ENCODE peak calls at places on chromosomes 7 and 10, in four cellular contexts. D is K562, K is left ventricle myocardium inferior, Z is tibial artery. S is an unnamed sample.

GRCh38 chr7:2120251-2120660 is 112.5 kb downstream of the MAD1L1 start:
- DNase-seq in D (no peak), K (no peak), Z (no peak), S (no peak)

GRCh38 chr10:127151981-127152699 is 44.3 kb downstream of the INSYN2A start:
- DNase-seq in D (no peak), Z (no peak), K (no peak), S (no peak)

GRCh38 chr10:31660301-31660700 is 268.3 kb downstream of the ARHGAP12 start:
- DNase-seq in K (no peak), D (no peak), Z (no peak), S (no peak)

GRCh38 chr10:57898231-57898630 is 369.5 kb downstream of the IPMK start:
- DNase-seq in K (no peak), Z (no peak), D (no peak), S (no peak)

GRCh38 chr7:146002431-146003078 is 114.0 kb upstream of the CNTNAP2 start:
- DNase-seq in D (no peak), Z (no peak), K (no peak), S (no peak)

GRCh38 chr7:44292418-44292817 is 33.0 kb downstream of the CAMK2B start:
- DNase-seq in D (no peak), Z (peak), K (no peak), S (no peak)

GRCh38 chr10:96840841-96841518 is 8.9 kb downstream of the LCOR start:
- DNase-seq in D (no peak), Z (no peak), K (no peak), S (no peak)

GRCh38 chr10:124686707-124687376 is 57.3 kb downstream of the FAM53B start:
- DNase-seq in D (no peak), Z (peak), K (peak), S (no peak)

GRCh38 chr7:69603937-69604494 is 5.7 kb downstream of the AUTS2 start:
- DNase-seq in D (no peak), K (no peak), Z (no peak), S (no peak)

DNA sequence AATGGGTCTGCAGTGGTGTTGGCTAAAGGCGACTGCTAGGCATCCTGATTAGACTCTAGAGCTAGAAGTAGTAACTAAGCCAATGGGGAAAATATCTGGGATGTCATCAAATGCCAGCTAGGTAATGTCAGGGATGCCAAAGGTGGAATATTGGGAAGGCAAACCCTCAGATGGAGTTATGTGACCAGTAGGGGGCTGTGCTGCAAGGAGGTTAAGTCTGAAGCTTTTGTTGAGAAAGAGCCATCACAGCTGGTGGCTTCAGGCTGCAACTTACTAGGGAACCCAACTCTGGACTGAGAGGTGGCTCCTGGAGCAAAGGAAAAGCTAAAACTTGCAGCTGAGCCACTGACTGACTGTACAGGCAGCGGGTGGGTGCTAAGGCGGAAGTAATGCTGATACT is 576.9 kb upstream of the GHITM start:
- DNase-seq in K (no peak), D (no peak), Z (no peak), S (no peak)
- TF ChIP-seq CTCF in K (no peak), D (no peak), Z (no peak), S (no peak)

GRCh38 chr10:98012654-98013053 is 17.8 kb downstream of the CRTAC1 start:
- DNase-seq in K (no peak), D (no peak), Z (no peak), S (no peak)

GRCh38 chr10:98010939-98011685 is 19.3 kb downstream of the CRTAC1 start:
- DNase-seq in D (no peak), K (no peak), Z (no peak), S (no peak)

GRCh38 chr10:98013776-98014175 is 16.6 kb downstream of the CRTAC1 start:
- DNase-seq in K (no peak), D (no peak), Z (no peak), S (no peak)

GRCh38 chr10:98016781-98017475 is 13.5 kb downstream of the CRTAC1 start:
- DNase-seq in K (no peak), Z (no peak), D (no peak), S (no peak)

DNA sequence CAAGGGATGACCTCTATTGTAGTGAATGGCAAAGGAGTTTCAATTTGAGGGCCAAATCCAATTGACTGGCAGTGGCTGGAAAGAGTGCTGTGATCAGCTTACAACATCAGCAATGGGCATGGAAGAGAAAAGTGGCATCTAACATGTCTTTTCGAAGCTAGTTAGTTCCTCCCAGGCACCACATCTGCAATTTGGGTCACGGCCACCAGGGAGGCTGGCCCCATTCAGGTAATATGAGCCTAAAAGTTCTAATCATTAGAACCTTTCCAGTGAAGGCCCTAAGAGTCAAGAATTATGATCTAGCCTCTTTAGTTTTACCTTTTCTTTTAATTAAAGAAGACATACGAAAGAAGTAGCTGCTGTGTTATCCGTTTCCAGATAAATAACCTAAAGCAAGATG is 17.3 kb downstream of the CRTAC1 start:
- DNase-seq in K (no peak), D (no peak), Z (no peak), S (no peak)
- TF ChIP-seq CTCF in K (no peak), D (no peak), Z (no peak), S (no peak)

GRCh38 chr10:88689366-88689765 is 16.7 kb upstream of the LIPK start:
- DNase-seq in K (no peak), Z (no peak), D (no peak), S (no peak)

GRCh38 chr10:88687853-88688467 is 18.1 kb upstream of the LIPK start:
- DNase-seq in K (no peak), D (no peak), Z (no peak), S (no peak)

GRCh38 chr10:88693392-88694020 is 12.5 kb upstream of the LIPK start:
- DNase-seq in D (no peak), K (no peak), Z (no peak), S (no peak)
- TF ChIP-seq CTCF in D (no peak), K (no peak), Z (no peak), S (peak)

DNA sequence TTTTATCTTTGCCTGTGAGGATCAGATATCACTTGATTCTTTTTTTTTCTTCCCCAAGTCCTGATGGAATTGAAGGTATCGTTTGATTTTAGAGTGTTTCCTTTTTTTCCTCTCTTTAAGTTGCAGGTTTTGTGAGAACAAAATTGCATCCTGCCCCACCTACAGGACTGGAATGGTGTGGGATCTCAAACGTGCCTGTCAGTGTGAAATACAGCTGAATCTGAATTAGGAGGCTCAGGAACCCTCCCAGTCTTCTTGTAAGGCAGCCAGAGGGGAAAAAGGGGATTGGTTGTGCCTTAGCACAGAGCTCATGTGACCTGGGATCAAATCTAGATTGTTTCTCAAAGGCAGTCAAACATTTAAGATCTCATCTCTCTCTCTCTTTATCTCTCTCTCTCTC is 32.7 kb upstream of the KLHL7 start:
- DNase-seq in Z (no peak), K (no peak), D (no peak), S (no peak)
- TF ChIP-seq CTCF in Z (no peak), K (no peak), D (peak), S (no peak)

S was measured in neural crest cell.